ENCODE peak calls at places on chromosomes 11 and 22, in five cellular contexts. One of them, this sample, is unnamed.

GRCh38 chr11:12066056-12066798 is 44.2 kb upstream of the MICAL2 start:
- DNase-seq in kidney: peak
- DNase-seq in cardiac fibroblast: peak
- DNase-seq in fibroblast of lung: peak
- DNase-seq in MM.1S: no peak
- DNase-seq in this sample: peak

GRCh38 chr11:33530824-33531223 is 169.8 kb downstream of the C11orf91 start:
- DNase-seq in kidney: no peak
- DNase-seq in cardiac fibroblast: peak
- DNase-seq in fibroblast of lung: peak
- DNase-seq in MM.1S: no peak
- DNase-seq in this sample: peak

GRCh38 chr11:65934014-65934413 is 11.3 kb upstream of the TSGA10IP start:
- DNase-seq in kidney: no peak
- DNase-seq in cardiac fibroblast: no peak
- DNase-seq in fibroblast of lung: peak
- DNase-seq in MM.1S: no peak
- DNase-seq in this sample: no peak

GRCh38 chr22:25350551-25350971 is 131.1 kb downstream of the CRYBB2 start:
- DNase-seq in kidney: peak
- DNase-seq in cardiac fibroblast: no peak
- DNase-seq in fibroblast of lung: no peak
- DNase-seq in MM.1S: no peak
- DNase-seq in this sample: no peak

GRCh38 chr11:62260261-62260953 is 9.6 kb upstream of the SCGB2A2 start:
- DNase-seq in kidney: no peak
- DNase-seq in cardiac fibroblast: no peak
- DNase-seq in fibroblast of lung: no peak
- DNase-seq in MM.1S: no peak
- DNase-seq in this sample: no peak

GRCh38 chr11:45431301-45432018 is 145.3 kb upstream of the SYT13 start:
- DNase-seq in kidney: no peak
- DNase-seq in cardiac fibroblast: no peak
- DNase-seq in fibroblast of lung: no peak
- DNase-seq in MM.1S: no peak
- DNase-seq in this sample: no peak

GRCh38 chr22:49052023-49052538 is 775.6 kb downstream of the BRD1 start:
- DNase-seq in kidney: peak
- DNase-seq in cardiac fibroblast: no peak
- DNase-seq in fibroblast of lung: peak
- DNase-seq in MM.1S: no peak
- DNase-seq in this sample: no peak

GRCh38 chr11:84685976-84686375 is 941.2 kb downstream of the DLG2 start:
- DNase-seq in kidney: no peak
- DNase-seq in cardiac fibroblast: no peak
- DNase-seq in fibroblast of lung: no peak
- DNase-seq in MM.1S: no peak
- DNase-seq in this sample: no peak

GRCh38 chr11:125179895-125180294 is 15.3 kb downstream of the PKNOX2 start:
- DNase-seq in kidney: no peak
- DNase-seq in cardiac fibroblast: no peak
- DNase-seq in fibroblast of lung: no peak
- DNase-seq in MM.1S: no peak
- DNase-seq in this sample: no peak

GRCh38 chr11:6438979-6439571 is 1.7 kb downstream of the HPX start:
- DNase-seq in kidney: no peak
- DNase-seq in cardiac fibroblast: peak
- DNase-seq in fibroblast of lung: peak
- DNase-seq in MM.1S: peak
- DNase-seq in this sample: peak

GRCh38 chr11:62400760-62401159 is 18.1 kb upstream of the SCGB1A1 start:
- DNase-seq in kidney: peak
- DNase-seq in cardiac fibroblast: peak
- DNase-seq in fibroblast of lung: peak
- DNase-seq in MM.1S: no peak
- DNase-seq in this sample: peak

GRCh38 chr22:48799227-48799970 is 1028.3 kb downstream of the BRD1 start:
- DNase-seq in kidney: no peak
- DNase-seq in cardiac fibroblast: no peak
- DNase-seq in fibroblast of lung: no peak
- DNase-seq in MM.1S: no peak
- DNase-seq in this sample: no peak

GRCh38 chr11:63999349-64000025 is 13.2 kb downstream of the OTUB1 start:
- DNase-seq in kidney: peak
- DNase-seq in cardiac fibroblast: peak
- DNase-seq in fibroblast of lung: peak
- DNase-seq in MM.1S: no peak
- DNase-seq in this sample: peak

GRCh38 chr22:39456262-39457046 is at the start of gene MGAT3:
- DNase-seq in kidney: peak
- DNase-seq in cardiac fibroblast: no peak
- DNase-seq in fibroblast of lung: no peak
- DNase-seq in MM.1S: no peak
- DNase-seq in this sample: no peak
- H3K4me3 ChIP-seq in kidney: no peak
- H3K4me3 ChIP-seq in cardiac fibroblast: no peak
- H3K4me3 ChIP-seq in fibroblast of lung: no peak
- H3K4me3 ChIP-seq in MM.1S: no peak
- H3K4me3 ChIP-seq in this sample: no peak

DNA sequence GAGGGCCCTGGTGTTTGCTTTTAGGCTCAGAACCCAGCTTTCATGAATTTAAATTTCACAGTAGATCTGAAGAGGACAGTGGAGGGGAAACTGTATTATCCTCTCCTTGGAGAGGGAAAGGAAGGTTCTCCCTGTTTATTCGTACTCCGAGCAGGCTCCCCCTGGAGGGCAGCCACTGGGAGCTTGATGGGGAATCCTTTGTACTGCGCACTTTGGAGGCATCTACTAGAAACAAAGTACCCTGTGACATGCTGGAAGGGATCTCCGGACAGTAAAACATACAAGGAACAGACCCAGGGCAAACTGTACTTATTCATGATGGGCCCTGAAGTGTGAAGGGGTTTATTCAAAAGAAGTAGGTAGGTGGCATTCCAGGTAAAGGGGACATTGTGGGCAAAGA is 27.2 kb downstream of the NAV2 start:
- DNase-seq in kidney: no peak
- DNase-seq in cardiac fibroblast: no peak
- DNase-seq in fibroblast of lung: peak
- DNase-seq in MM.1S: no peak
- DNase-seq in this sample: no peak
- TF ChIP-seq CTCF in kidney: no peak
- TF ChIP-seq CTCF in cardiac fibroblast: peak
- TF ChIP-seq CTCF in fibroblast of lung: peak
- TF ChIP-seq CTCF in MM.1S: no peak
- TF ChIP-seq CTCF in this sample: peak

DNA sequence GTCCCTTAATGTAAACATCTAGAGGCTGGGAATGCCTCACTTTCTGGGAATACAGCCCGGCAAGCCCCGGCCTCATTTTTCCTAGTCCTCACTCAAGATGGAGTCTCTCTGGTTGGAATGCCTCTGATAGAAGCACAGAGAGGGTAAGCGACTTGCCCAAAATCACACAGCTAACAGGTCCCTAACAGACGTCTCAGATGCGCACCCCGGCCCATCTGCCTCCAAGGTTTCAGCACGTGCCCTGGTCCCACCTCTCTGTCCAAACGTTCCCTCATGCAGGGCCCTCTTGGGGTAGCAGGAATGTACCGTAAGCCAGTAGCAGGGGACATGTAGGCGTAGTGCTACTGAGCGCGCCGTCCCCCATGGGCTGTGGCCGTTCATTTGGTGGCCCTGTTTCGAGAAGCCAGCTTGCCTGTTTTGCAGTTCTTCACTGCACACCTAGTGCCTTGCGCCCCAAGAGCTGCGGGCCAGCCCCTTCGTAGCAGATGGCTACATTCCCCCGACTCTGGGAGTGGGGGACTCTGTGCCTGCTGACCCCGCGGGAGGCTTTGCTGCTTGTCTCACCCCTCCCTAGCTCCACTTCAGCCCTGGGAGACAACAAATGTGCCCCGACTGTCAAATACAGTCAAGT is 62.1 kb upstream of the FADD start:
- DNase-seq in kidney: no peak
- DNase-seq in cardiac fibroblast: no peak
- DNase-seq in fibroblast of lung: no peak
- DNase-seq in MM.1S: no peak
- DNase-seq in this sample: no peak
- H3K4me3 ChIP-seq in kidney: no peak
- H3K4me3 ChIP-seq in cardiac fibroblast: no peak
- H3K4me3 ChIP-seq in fibroblast of lung: no peak
- H3K4me3 ChIP-seq in MM.1S: no peak
- H3K4me3 ChIP-seq in this sample: no peak

GRCh38 chr11:1706634-1707400 is 9.8 kb downstream of the KRTAP5-6 start:
- DNase-seq in kidney: no peak
- DNase-seq in cardiac fibroblast: no peak
- DNase-seq in fibroblast of lung: no peak
- DNase-seq in MM.1S: no peak
- DNase-seq in this sample: peak
- TF ChIP-seq CTCF in kidney: no peak
- TF ChIP-seq CTCF in cardiac fibroblast: peak
- TF ChIP-seq CTCF in fibroblast of lung: no peak
- TF ChIP-seq CTCF in MM.1S: peak
- TF ChIP-seq CTCF in this sample: peak

GRCh38 chr11:47991266-47991830 is 11.0 kb downstream of the PTPRJ start:
- DNase-seq in kidney: peak
- DNase-seq in cardiac fibroblast: no peak
- DNase-seq in fibroblast of lung: no peak
- DNase-seq in MM.1S: no peak
- DNase-seq in this sample: no peak
- H3K4me3 ChIP-seq in kidney: peak
- H3K4me3 ChIP-seq in cardiac fibroblast: no peak
- H3K4me3 ChIP-seq in fibroblast of lung: no peak
- H3K4me3 ChIP-seq in MM.1S: no peak
- H3K4me3 ChIP-seq in this sample: no peak

GRCh38 chr11:128621491-128622136 is 34.3 kb upstream of the ETS1 start:
- DNase-seq in kidney: peak
- DNase-seq in cardiac fibroblast: peak
- DNase-seq in fibroblast of lung: peak
- DNase-seq in MM.1S: no peak
- DNase-seq in this sample: peak
- TF ChIP-seq CTCF in kidney: no peak
- TF ChIP-seq CTCF in cardiac fibroblast: peak
- TF ChIP-seq CTCF in fibroblast of lung: no peak
- TF ChIP-seq CTCF in MM.1S: no peak
- TF ChIP-seq CTCF in this sample: no peak

GRCh38 chr22:50188356-50188755 is 2.6 kb downstream of the TRABD start:
- DNase-seq in kidney: peak
- DNase-seq in cardiac fibroblast: no peak
- DNase-seq in fibroblast of lung: no peak
- DNase-seq in MM.1S: no peak
- DNase-seq in this sample: no peak
- H3K4me3 ChIP-seq in kidney: no peak
- H3K4me3 ChIP-seq in cardiac fibroblast: no peak
- H3K4me3 ChIP-seq in fibroblast of lung: no peak
- H3K4me3 ChIP-seq in MM.1S: no peak
- H3K4me3 ChIP-seq in this sample: no peak

GRCh38 chr11:47179655-47179991 is 2.9 kb upstream of the ARFGAP2 start:
- DNase-seq in kidney: no peak
- DNase-seq in cardiac fibroblast: peak
- DNase-seq in fibroblast of lung: peak
- DNase-seq in MM.1S: peak
- DNase-seq in this sample: peak
- TF ChIP-seq CTCF in kidney: peak
- TF ChIP-seq CTCF in cardiac fibroblast: peak
- TF ChIP-seq CTCF in fibroblast of lung: peak
- TF ChIP-seq CTCF in MM.1S: peak
- TF ChIP-seq CTCF in this sample: peak

GRCh38 chr11:2944953-2945756 is 15.9 kb upstream of the PHLDA2 start:
- DNase-seq in kidney: peak
- DNase-seq in cardiac fibroblast: peak
- DNase-seq in fibroblast of lung: peak
- DNase-seq in MM.1S: no peak
- DNase-seq in this sample: peak
- H3K4me3 ChIP-seq in kidney: peak
- H3K4me3 ChIP-seq in cardiac fibroblast: peak
- H3K4me3 ChIP-seq in fibroblast of lung: peak
- H3K4me3 ChIP-seq in MM.1S: no peak
- H3K4me3 ChIP-seq in this sample: no peak